ENCODE peak calls at places on chromosomes 11 and 22, in four cellular contexts. K is HCT116, A is HepG2, O is K562. J is an unnamed sample.

GRCh38 chr11:116427903-116428637 is 344.7 kb downstream of the BUD13 start:
- DNase-seq in K (no peak), O (no peak), A (peak), J (no peak)

GRCh38 chr22:22168190-22168940 is 76.2 kb upstream of the VPREB1 start:
- DNase-seq in O (peak), K (peak), A (peak), J (no peak)

GRCh38 chr11:64876835-64877341 is 1.5 kb downstream of the EHD1 start:
- DNase-seq in K (no peak), O (no peak), A (peak), J (no peak)

GRCh38 chr22:39703890-39704658 is 133.5 kb downstream of the CACNA1I start:
- DNase-seq in A (no peak), O (no peak), K (no peak), J (no peak)

GRCh38 chr11:119093951-119094815 is 7.5 kb downstream of the DPAGT1 start:
- DNase-seq in O (peak), K (no peak), A (no peak), J (no peak)

GRCh38 chr11:70090989-70091388 is 12.9 kb downstream of the ANO1 start:
- DNase-seq in A (no peak), O (no peak), K (no peak), J (no peak)

GRCh38 chr22:36461665-36462474 is 19.6 kb downstream of the TXN2 start:
- DNase-seq in O (no peak), A (peak), K (no peak), J (no peak)

GRCh38 chr11:9850224-9850895 is 186.5 kb downstream of the SWAP70 start:
- DNase-seq in K (no peak), A (no peak), O (no peak), J (no peak)

GRCh38 chr11:17810736-17811135 is 76.2 kb downstream of the KCNC1 start:
- DNase-seq in O (no peak), A (no peak), K (no peak), J (no peak)

GRCh38 chr11:70551323-70552166 is 153.2 kb downstream of the CTTN start:
- DNase-seq in O (no peak), A (no peak), K (no peak), J (no peak)

GRCh38 chr22:50274311-50274710 is 4.1 kb upstream of the MAPK11 start:
- DNase-seq in A (peak), K (no peak), O (peak), J (no peak)
- TF ChIP-seq CTCF in A (peak), K (peak), O (peak), J (peak)

DNA sequence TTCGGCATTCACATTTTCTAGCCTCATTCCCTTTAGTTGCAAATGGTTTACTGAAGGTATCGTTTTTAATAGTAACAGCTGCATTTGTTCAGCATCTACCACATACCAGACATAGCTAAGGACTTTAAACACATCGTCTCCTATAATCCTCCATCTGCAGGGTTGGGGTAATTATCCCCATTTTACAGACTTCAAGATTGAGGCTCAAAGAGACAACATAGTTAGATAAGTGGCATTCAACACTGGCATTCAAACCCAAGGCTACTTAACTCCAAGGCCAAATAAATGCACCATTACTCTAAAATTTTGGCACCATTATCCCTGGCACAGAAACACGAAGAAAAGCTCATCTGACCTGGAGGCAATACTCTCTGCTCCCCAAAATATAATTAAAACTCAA is 28.5 kb downstream of the SMCO4 start:
- DNase-seq in O (no peak), A (no peak), K (no peak), J (no peak)
- H3K4me3 ChIP-seq in O (no peak), A (no peak), K (no peak), J (no peak)

DNA sequence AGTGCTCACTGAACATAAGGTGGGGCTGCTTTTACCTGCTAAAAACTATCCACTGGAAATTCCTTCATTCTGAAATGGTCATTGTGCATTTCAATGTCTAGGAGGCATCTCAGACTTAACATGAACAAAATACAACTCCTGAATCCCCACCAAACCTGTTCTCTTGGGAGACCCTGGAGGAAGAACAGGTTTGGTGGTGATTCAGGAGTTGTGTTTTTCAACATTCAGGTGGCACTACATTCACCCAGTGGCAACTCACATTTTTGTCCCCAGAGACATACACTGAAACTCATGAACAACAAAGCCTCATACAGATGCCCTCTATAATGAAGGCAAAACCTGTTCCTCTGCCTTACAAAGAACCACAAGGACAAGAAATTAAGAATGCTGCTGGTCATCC is 64.3 kb upstream of the CYP2D6 start:
- DNase-seq in A (no peak), O (no peak), K (no peak), J (no peak)
- TF ChIP-seq TCF7L2 in A (no peak), O (no peak), K (no peak), J (no peak)

DNA sequence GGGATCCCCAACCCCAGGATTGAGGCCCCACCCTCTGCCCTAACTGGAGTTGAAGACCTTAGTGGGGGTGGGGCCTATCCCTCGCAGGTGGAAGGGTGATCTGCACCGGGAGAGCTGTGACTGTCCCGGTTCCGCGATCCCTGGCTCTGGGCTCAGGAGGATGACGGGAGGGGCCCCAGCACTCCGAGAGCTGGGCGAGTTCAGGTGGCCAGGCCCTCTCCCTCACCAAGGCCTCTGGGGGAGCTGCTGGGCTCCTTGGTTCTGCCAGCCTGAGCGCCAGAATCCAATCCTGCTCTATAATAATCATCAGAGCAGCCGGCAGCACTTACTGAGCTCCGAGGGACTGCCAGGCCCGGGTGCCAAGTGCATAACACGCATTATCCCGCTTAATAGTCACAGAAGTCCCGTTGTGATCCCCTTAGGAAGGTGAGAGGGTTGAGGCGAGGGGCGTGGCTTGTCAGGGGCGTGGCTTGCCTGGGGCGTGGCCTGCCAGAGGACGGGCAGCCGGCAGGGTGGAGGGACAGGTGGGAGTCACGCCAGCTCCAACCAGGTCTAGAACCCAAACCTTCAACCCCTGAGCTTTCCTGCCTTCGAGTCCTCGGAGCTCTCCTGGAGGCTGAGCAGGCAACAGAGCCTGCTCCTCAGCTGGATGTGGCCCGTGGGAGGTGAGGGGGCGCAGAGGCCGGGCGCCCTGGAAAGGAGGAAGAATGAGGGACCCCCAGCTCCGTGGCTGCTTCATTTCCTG is 7.2 kb upstream of the SYT7 start:
- DNase-seq in O (peak), A (no peak), K (peak), J (no peak)
- TF ChIP-seq CTCF in O (no peak), A (no peak), K (peak), J (no peak)

J was measured in Panc1.